ENCODE peak calls at places on chromosome 10, in eight cellular contexts. T is foreskin fibroblast, E is aorta, Q is colonic mucosa, U is GM12864, B is fibroblast of lung, H is BJ, F is left ventricle myocardium inferior. O is an unnamed sample.

GRCh38 chr10:74058658-74059057 is 60.7 kb downstream of the VCL start:
- DNase-seq in T (peak; percentile 38), E (no peak), Q (no peak), U (no peak), B (no peak), H (no peak), F (no peak), O (no peak)

GRCh38 chr10:125926247-125926646 is 29.9 kb downstream of the FANK1 start:
- DNase-seq in T (no peak), E (no peak), Q (no peak), U (no peak), B (no peak), H (no peak), F (no peak), O (no peak)

GRCh38 chr10:45591262-45591661 is 81.3 kb downstream of the ZFAND4 start:
- DNase-seq in T (no peak), E (no peak), Q (no peak), U (no peak), B (no peak), H (no peak), F (no peak), O (no peak)

GRCh38 chr10:120729508-120729907 is 121.7 kb upstream of the WDR11 start:
- DNase-seq in T (no peak), E (no peak), Q (no peak), U (no peak), B (no peak), H (no peak), F (no peak), O (no peak)

GRCh38 chr10:60192986-60193385 is 196.7 kb downstream of the ANK3 start:
- DNase-seq in T (no peak), E (no peak), Q (no peak), U (no peak), B (no peak), H (no peak), F (no peak), O (no peak)

GRCh38 chr10:71433983-71434744 is 37.4 kb downstream of the CDH23 start:
- DNase-seq in T (no peak), E (no peak), Q (no peak), U (no peak), B (no peak), H (no peak), F (no peak), O (no peak)

GRCh38 chr10:125626671-125627070 is 56.3 kb downstream of the TEX36 start:
- DNase-seq in T (no peak), E (no peak), Q (no peak), U (no peak), B (no peak), H (no peak), F (no peak), O (no peak)

GRCh38 chr10:128025951-128026350 is 100.3 kb downstream of the MKI67 start:
- DNase-seq in T (no peak), E (peak; percentile 10), Q (no peak), U (no peak), B (no peak), H (no peak), F (no peak), O (no peak)

GRCh38 chr10:21849624-21850023 is 153.9 kb downstream of the DNAJC1 start:
- DNase-seq in T (peak; percentile 2), E (no peak), Q (no peak), U (no peak), B (no peak), H (no peak), F (no peak), O (no peak)

GRCh38 chr10:3006093-3006492 is 61.3 kb upstream of the PFKP start:
- DNase-seq in T (no peak), E (no peak), Q (no peak), U (no peak), B (no peak), H (no peak), F (no peak), O (no peak)

GRCh38 chr10:119041332-119041731 is 11.8 kb downstream of the NANOS1 start:
- DNase-seq in T (no peak), E (no peak), Q (no peak), U (no peak), B (no peak), H (no peak), F (no peak), O (no peak)

GRCh38 chr10:102235991-102236390 is 5.3 kb downstream of the PITX3 start:
- DNase-seq in T (no peak), E (no peak), Q (no peak), U (no peak), B (no peak), H (no peak), F (no peak), O (no peak)

GRCh38 chr10:60728056-60728455 is 50.2 kb upstream of the CDK1 start:
- DNase-seq in T (no peak), E (no peak), Q (no peak), U (no peak), B (no peak), H (no peak), F (no peak), O (no peak)

GRCh38 chr10:74032900-74033655 is 35.2 kb downstream of the VCL start:
- DNase-seq in T (no peak), E (no peak), Q (no peak), U (no peak), B (no peak), H (no peak), F (no peak), O (no peak)

GRCh38 chr10:17716161-17716560 is 35.8 kb upstream of the TMEM236 start:
- DNase-seq in T (no peak), E (no peak), Q (no peak), U (no peak), B (no peak), H (no peak), F (no peak), O (no peak)

GRCh38 chr10:17713758-17714157 is 38.2 kb upstream of the TMEM236 start:
- DNase-seq in T (no peak), E (no peak), Q (no peak), U (no peak), B (no peak), H (no peak), F (no peak), O (no peak)

GRCh38 chr10:17710181-17710580 is 41.8 kb upstream of the TMEM236 start:
- DNase-seq in T (no peak), E (no peak), Q (no peak), U (no peak), B (no peak), H (no peak), F (no peak), O (no peak)

GRCh38 chr10:17712053-17712452 is 39.9 kb upstream of the TMEM236 start:
- DNase-seq in T (no peak), E (no peak), Q (no peak), U (no peak), B (no peak), H (no peak), F (no peak), O (no peak)

GRCh38 chr10:17713133-17713532 is 38.9 kb upstream of the TMEM236 start:
- DNase-seq in T (no peak), E (no peak), Q (no peak), U (no peak), B (no peak), H (no peak), F (no peak), O (no peak)
- H3K4me3 ChIP-seq in T (no peak overlapping the region), E (no peak overlapping the region), Q (no peak overlapping the region), U (no peak overlapping the region), B (no peak overlapping the region), H (no peak overlapping the region), F (peak overlapping the region; percentile 60), O (no peak overlapping the region)

DNA sequence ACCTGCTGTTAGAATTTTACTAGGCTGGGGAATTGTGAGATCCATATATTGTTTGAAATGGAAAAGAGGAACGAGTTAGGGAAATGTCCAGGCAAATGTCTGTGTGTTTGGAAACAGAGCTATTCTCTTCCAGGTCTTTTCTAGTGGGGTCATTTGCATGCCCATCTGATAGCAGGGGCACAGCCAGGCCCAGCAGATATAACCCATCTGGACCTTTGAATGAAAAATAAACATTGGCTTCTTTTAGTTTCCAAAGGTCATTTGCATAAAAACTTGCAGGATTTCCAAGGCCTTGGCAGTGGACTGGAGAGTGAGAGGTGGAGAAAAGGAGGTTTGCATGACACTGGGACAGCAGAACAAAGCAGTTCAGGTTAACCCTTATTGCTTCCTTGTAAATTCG is 188.0 kb upstream of the GPR26 start:
- DNase-seq in T (no peak), E (no peak), Q (no peak), U (no peak), B (no peak), H (no peak), F (no peak), O (no peak)
- H3K4me3 ChIP-seq in T (no peak overlapping the region), E (no peak overlapping the region), Q (no peak overlapping the region), U (no peak overlapping the region), B (no peak overlapping the region), H (no peak overlapping the region), F (no peak overlapping the region), O (no peak overlapping the region)

GRCh38 chr10:88883443-88883799 is 3.4 kb downstream of the STAMBPL1 start:
- DNase-seq in T (no peak), E (no peak), Q (no peak), U (no peak), B (peak; percentile 25), H (no peak), F (no peak), O (no peak)
- H3K4me3 ChIP-seq in T (no peak overlapping the region), E (no peak overlapping the region), Q (no peak overlapping the region), U (peak overlapping the region; percentile 97), B (no peak overlapping the region), H (no peak overlapping the region), F (no peak overlapping the region), O (no peak overlapping the region)

DNA sequence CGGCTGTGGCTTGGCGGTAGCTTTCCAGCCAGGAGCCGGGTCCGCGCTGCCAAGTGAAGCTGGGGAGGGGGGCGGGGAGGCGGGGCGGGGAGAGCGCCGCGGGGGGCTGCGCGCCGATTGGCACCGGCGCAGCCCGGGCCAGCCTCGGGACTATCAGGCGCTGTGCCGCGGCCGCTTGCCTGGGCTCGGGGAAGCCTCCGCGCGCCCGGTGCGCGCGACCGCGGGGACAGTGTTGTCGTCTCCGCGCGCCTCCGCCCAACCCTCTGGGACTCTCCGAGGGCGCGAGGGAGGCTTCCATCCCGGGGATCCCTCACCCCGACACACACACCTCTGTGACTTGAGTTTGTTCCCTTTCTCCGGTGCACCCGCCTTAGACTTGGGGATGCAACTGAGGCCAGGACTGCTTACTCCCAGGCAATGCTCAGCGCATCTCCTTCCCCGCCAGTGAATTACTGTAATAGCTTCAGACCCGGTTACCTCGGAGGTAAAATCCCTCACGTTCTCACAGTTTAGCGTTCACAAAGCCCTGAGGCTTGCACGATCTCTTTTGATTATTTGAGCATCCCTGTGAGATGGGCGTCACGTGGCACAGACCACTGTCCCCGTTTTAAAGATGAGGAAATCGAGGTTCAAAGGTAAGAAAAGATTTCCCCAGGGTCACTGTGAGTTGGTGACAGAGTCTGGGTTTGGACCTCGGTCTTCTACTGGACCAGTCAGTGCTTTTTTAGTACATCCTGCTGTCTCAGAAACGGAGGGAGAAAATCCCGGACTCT is at the start of gene NKX1-2:
- DNase-seq in T (peak; percentile 23), E (no peak), Q (no peak), U (no peak), B (no peak), H (no peak), F (no peak), O (no peak)
- H3K4me3 ChIP-seq in T (no peak within 1 kb of the TSS), E (no peak within 1 kb of the TSS), Q (no peak within 1 kb of the TSS), U (no peak within 1 kb of the TSS), B (no peak within 1 kb of the TSS), H (no peak within 1 kb of the TSS), F (peak within 1 kb of the TSS; percentile 54), O (peak within 1 kb of the TSS; percentile 21)

O was measured in skeletal muscle cell.